ENCODE peak calls at places on chromosomes 3 and 15, in six cellular contexts. M is A549, O is HEK293T, L is IMR-90, T is K562, Q is GM12878. P is an unnamed sample.
A peak's percentile ranks its signal among the peaks of the same experiment; 100 is the strongest.

GRCh38 chr3:58059349-58060321 is 51.4 kb downstream of the FLNB start:
- DNase-seq in T (peak; percentile 17), O (no peak), M (peak; percentile 82), Q (no peak), L (peak; percentile 99), P (peak; percentile 99)

GRCh38 chr3:14113964-14114667 is 10.6 kb downstream of the CHCHD4 start:
- DNase-seq in M (no peak), Q (no peak), T (no peak), O (no peak), L (no peak), P (peak; percentile 47)

GRCh38 chr3:126572343-126572742 is 13.6 kb upstream of the C3orf22 start:
- DNase-seq in M (no peak), O (peak; percentile 3), L (no peak), T (no peak), Q (no peak), P (no peak)

GRCh38 chr3:134325106-134325705 is 49.0 kb downstream of the AMOTL2 start:
- DNase-seq in M (no peak), O (no peak), T (no peak), Q (no peak), L (no peak), P (no peak)

GRCh38 chr15:64635486-64635815 is 139.9 kb downstream of the RBPMS2 start:
- DNase-seq in T (no peak), Q (peak; percentile 73), M (peak; percentile 63), L (peak; percentile 86), O (no peak), P (peak; percentile 42)

GRCh38 chr3:138943724-138944131 is 3.2 kb downstream of the FOXL2 start:
- DNase-seq in O (no peak), L (no peak), Q (no peak), T (peak; percentile 55), M (no peak), P (no peak)

GRCh38 chr3:16455946-16456345 is 57.6 kb downstream of the RFTN1 start:
- DNase-seq in Q (no peak), O (no peak), T (no peak), M (no peak), L (no peak), P (no peak)

GRCh38 chr15:40906101-40906946 is 12.1 kb downstream of the VPS18 start:
- DNase-seq in T (peak; percentile 92), L (peak; percentile 96), M (peak; percentile 64), O (peak; percentile 78), Q (no peak), P (peak; percentile 70)

GRCh38 chr3:73148653-73149052 is 87.2 kb downstream of the EBLN2 start:
- DNase-seq in O (no peak), L (no peak), T (no peak), M (peak; percentile 12), Q (no peak), P (peak; percentile 2)

GRCh38 chr3:28335246-28335645 is 13.3 kb upstream of the ZCWPW2 start:
- DNase-seq in L (no peak), O (no peak), M (no peak), Q (no peak), T (no peak), P (no peak)

GRCh38 chr3:187719628-187720336 is 17.4 kb upstream of the RTP2 start:
- DNase-seq in O (no peak), T (no peak), L (no peak), M (no peak), Q (no peak), P (peak; percentile 84)

GRCh38 chr3:154616298-154616697 is 186.3 kb upstream of the GPR149 start:
- DNase-seq in O (no peak), M (no peak), Q (no peak), L (no peak), T (no peak), P (no peak)

GRCh38 chr15:64072812-64073211 is 20.8 kb downstream of the CIAO2A start:
- DNase-seq in O (no peak), L (no peak), T (no peak), M (no peak), Q (no peak), P (peak; percentile 91)

GRCh38 chr15:68380456-68380855 is 51.5 kb downstream of the ITGA11 start:
- DNase-seq in L (no peak), M (no peak), T (no peak), Q (no peak), O (no peak), P (no peak)

GRCh38 chr3:115651599-115651998 is 28.3 kb downstream of the GAP43 start:
- DNase-seq in O (no peak), L (no peak), T (no peak), M (no peak), Q (no peak), P (no peak)

GRCh38 chr15:92861742-92862141 is 38.4 kb upstream of the CHD2 start:
- DNase-seq in Q (no peak), O (no peak), M (no peak), T (no peak), L (no peak), P (no peak)

GRCh38 chr15:43876872-43877271 is 50.1 kb downstream of the WDR76 start:
- DNase-seq in Q (no peak), O (no peak), L (no peak), M (no peak), T (no peak), P (no peak)

GRCh38 chr3:8488877-8489865 is 12.5 kb upstream of the LMCD1 start:
- DNase-seq in L (no peak), O (no peak), T (no peak), M (no peak), Q (no peak), P (peak; percentile 93)

GRCh38 chr15:42324308-42324707 is 35.0 kb upstream of the CAPN3 start:
- DNase-seq in L (peak; percentile 86), Q (no peak), M (no peak), T (no peak), O (no peak), P (no peak)

GRCh38 chr3:160374925-160375324 is 24.1 kb downstream of the IFT80 start:
- DNase-seq in T (no peak), Q (no peak), M (no peak), O (no peak), L (no peak), P (no peak)

GRCh38 chr3:15491143-15491542 is 30.4 kb downstream of the COLQ start:
- DNase-seq in O (no peak), Q (no peak), T (no peak), M (no peak), L (no peak), P (no peak)

GRCh38 chr15:57134877-57135276 is 216.4 kb downstream of the TCF12 start:
- DNase-seq in M (no peak), L (no peak), Q (no peak), O (no peak), T (no peak), P (no peak)

GRCh38 chr3:129233538-129233937 is 15.9 kb upstream of the COPG1 start:
- DNase-seq in O (no peak), L (no peak), M (no peak), Q (peak; percentile 91), T (no peak), P (no peak)

GRCh38 chr3:76998555-76998954 is 41.3 kb upstream of the ROBO2 start:
- DNase-seq in M (no peak), L (no peak), Q (no peak), T (no peak), O (no peak), P (no peak)

GRCh38 chr15:45747426-45747825 is 112.6 kb downstream of the SQOR start:
- DNase-seq in Q (no peak), T (no peak), O (no peak), M (no peak), L (no peak), P (no peak)

GRCh38 chr3:81442758-81443456 is 318.5 kb downstream of the GBE1 start:
- DNase-seq in T (no peak), M (no peak), Q (no peak), O (no peak), L (no peak), P (no peak)

GRCh38 chr3:39752019-39752637 is 57.3 kb upstream of the MYRIP start:
- DNase-seq in L (no peak), O (no peak), T (no peak), M (no peak), Q (no peak), P (no peak)

GRCh38 chr15:67305506-67305905 is 50.9 kb downstream of the IQCH start:
- DNase-seq in L (no peak), M (no peak), T (no peak), Q (no peak), O (no peak), P (no peak)

GRCh38 chr15:67303490-67304363 is 49.1 kb downstream of the IQCH start:
- DNase-seq in L (peak; percentile 55), T (peak; percentile 27), O (peak; percentile 16), Q (peak; percentile 24), M (peak; percentile 76), P (peak; percentile 49)

GRCh38 chr15:67304778-67305177 is 50.2 kb downstream of the IQCH start:
- DNase-seq in L (no peak), M (no peak), T (no peak), Q (no peak), O (no peak), P (no peak)

GRCh38 chr15:67307889-67308597 is 53.5 kb downstream of the IQCH start:
- DNase-seq in O (no peak), Q (no peak), M (no peak), T (no peak), L (no peak), P (no peak)

DNA sequence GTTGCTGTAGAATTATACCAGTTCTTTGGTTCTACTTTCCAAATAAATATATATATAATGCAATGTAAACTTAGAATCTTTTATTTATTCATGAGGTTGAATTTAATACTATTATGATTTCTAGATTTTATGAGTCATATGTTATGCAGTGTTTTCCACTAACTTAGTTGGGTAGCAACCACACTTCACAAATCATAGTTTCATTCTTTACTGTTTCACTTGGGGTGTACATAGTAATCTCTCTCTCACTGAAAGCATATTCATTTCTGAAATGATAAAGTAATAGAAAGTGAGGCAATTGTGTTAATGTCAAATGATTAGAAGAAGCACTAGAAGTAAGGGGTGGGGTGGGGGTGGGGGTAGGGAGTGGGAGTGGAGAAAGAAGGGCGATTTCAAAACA is 52.6 kb downstream of the IQCH start:
- DNase-seq in L (peak; percentile 63), M (no peak), O (no peak), Q (no peak), T (no peak), P (no peak)
- TF ChIP-seq BHLHE40 in L (no peak), M (no peak), O (no peak), Q (no peak), T (no peak), P (no peak)

GRCh38 chr15:39720721-39721611 is 61.7 kb downstream of the FSIP1 start:
- DNase-seq in O (no peak), M (no peak), L (peak; percentile 69), Q (no peak), T (no peak), P (no peak)
- TF ChIP-seq BHLHE40 in O (no peak), M (no peak), L (no peak), Q (no peak), T (no peak), P (no peak)

GRCh38 chr3:107861422-107861821 is 229.4 kb downstream of the CD47 start:
- DNase-seq in Q (no peak), T (no peak), L (no peak), M (no peak), O (no peak), P (no peak)
- TF ChIP-seq BHLHE40 in Q (no peak), T (no peak), L (no peak), M (no peak), O (no peak), P (no peak)

DNA sequence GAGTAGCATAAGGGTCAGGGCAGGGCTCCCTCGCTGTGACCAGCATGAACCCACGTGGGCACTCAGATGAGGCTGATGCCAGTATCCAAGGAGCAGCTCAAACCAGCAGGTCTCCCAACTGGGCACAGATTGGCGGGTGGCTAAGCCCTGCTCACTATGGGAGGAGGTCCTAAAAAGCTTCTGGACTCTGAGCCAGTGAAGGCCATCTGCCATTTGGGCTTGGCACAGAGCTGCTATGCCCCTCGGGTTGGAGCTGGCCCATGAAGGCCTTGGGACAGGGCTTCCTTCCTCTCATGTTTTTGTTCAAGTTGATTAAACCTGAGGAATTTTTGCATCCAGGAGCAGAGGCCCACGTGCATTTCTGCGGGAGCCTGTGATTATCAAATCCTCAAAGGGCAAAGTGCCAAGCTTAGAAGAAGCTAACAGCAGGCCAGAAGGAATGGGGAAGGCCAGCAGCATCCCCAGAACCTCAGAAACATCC is 4.3 kb upstream of the STRA6 start:
- DNase-seq in Q (no peak), O (no peak), L (no peak), M (no peak), T (no peak), P (no peak)
- TF ChIP-seq BHLHE40 in Q (no peak), O (no peak), L (no peak), M (no peak), T (no peak), P (no peak)